ENCODE peak calls at places on chromosome 6, in seven cellular contexts. L is thoracic aorta, H is heart left ventricle, Y is sigmoid colon, B is cardiac muscle cell, S is left ventricle myocardium inferior, C is colonic mucosa. E is an unnamed sample.

GRCh38 chr6:31966997-31967925 is 4.7 kb downstream of the DXO start:
- DNase-seq in S (no peak), C (no peak), L (no peak), H (no peak), Y (no peak), B (no peak), E (no peak)

GRCh38 chr6:109977791-109978173 is 329 bp upstream of the GPR6 start:
- DNase-seq in B (peak; percentile 0), Y (no peak), C (no peak), S (no peak), L (no peak), H (no peak), E (no peak)

GRCh38 chr6:119181046-119181445 is 102.6 kb upstream of the FAM184A start:
- DNase-seq in B (no peak), S (no peak), C (no peak), Y (no peak), L (no peak), H (no peak), E (no peak)

GRCh38 chr6:75932067-75932466 is 140.4 kb downstream of the IMPG1 start:
- DNase-seq in C (no peak), B (peak; percentile 80), H (peak; percentile 22), S (peak; percentile 20), L (no peak), Y (no peak), E (no peak)

GRCh38 chr6:48764261-48764660 is 653.3 kb upstream of the PTCHD4 start:
- DNase-seq in S (no peak), H (no peak), L (no peak), B (no peak), Y (no peak), C (no peak), E (no peak)

GRCh38 chr6:170131351-170131750 is 159.5 kb downstream of the DLL1 start:
- DNase-seq in Y (peak; percentile 49), H (peak; percentile 11), C (no peak), S (no peak), B (no peak), L (no peak), E (no peak)

GRCh38 chr6:134389658-134390057 is 71.7 kb upstream of the SGK1 start:
- DNase-seq in B (no peak), H (no peak), Y (no peak), C (no peak), L (no peak), S (no peak), E (no peak)

GRCh38 chr6:155400022-155400965 is 55.3 kb downstream of the NOX3 start:
- DNase-seq in H (no peak), Y (no peak), S (no peak), B (no peak), C (no peak), L (no peak), E (no peak)

GRCh38 chr6:170450946-170451761 is 102.0 kb downstream of the PSMB1 start:
- DNase-seq in Y (no peak), H (no peak), C (no peak), B (no peak), L (no peak), S (no peak), E (no peak)

GRCh38 chr6:35435075-35435837 is 16.9 kb upstream of the FANCE start:
- DNase-seq in S (peak; percentile 37), L (no peak), B (no peak), Y (no peak), C (peak; percentile 92), H (no peak), E (no peak)

GRCh38 chr6:143097224-143097795 is 36.6 kb downstream of the AIG1 start:
- DNase-seq in L (no peak), C (no peak), Y (no peak), S (no peak), B (no peak), H (no peak), E (no peak)

GRCh38 chr6:53724501-53724900 is 58.9 kb upstream of the KLHL31 start:
- DNase-seq in H (no peak), Y (no peak), C (no peak), B (no peak), S (no peak), L (no peak), E (no peak)

GRCh38 chr6:51108563-51109234 is 290.0 kb downstream of the TFAP2B start:
- DNase-seq in L (no peak), H (no peak), B (no peak), Y (no peak), S (no peak), C (no peak), E (no peak)

GRCh38 chr6:63352587-63353281 is 33.0 kb upstream of the LGSN start:
- DNase-seq in H (no peak), C (peak; percentile 61), L (no peak), B (peak; percentile 54), Y (no peak), S (no peak), E (no peak)

GRCh38 chr6:107064579-107065065 is 36.6 kb downstream of the MTRES1 start:
- DNase-seq in Y (no peak), H (peak; percentile 38), C (peak; percentile 25), L (no peak), B (no peak), S (no peak), E (no peak)

GRCh38 chr6:90106449-90106848 is 190.2 kb downstream of the BACH2 start:
- DNase-seq in H (no peak), S (no peak), B (no peak), Y (no peak), C (no peak), L (no peak), E (no peak)

GRCh38 chr6:112085666-112086065 is 1.6 kb downstream of the TUBE1 start:
- DNase-seq in Y (no peak), L (no peak), H (peak; percentile 51), S (peak; percentile 23), C (no peak), B (no peak), E (no peak)

GRCh38 chr6:78487401-78487800 is 379.9 kb upstream of the IRAK1BP1 start:
- DNase-seq in C (no peak), H (no peak), Y (no peak), B (no peak), L (no peak), S (no peak), E (no peak)

GRCh38 chr6:5119090-5119951 is 34.2 kb downstream of the PPP1R3G start:
- DNase-seq in B (no peak), Y (no peak), L (no peak), S (no peak), H (no peak), C (no peak), E (no peak)

GRCh38 chr6:40779399-40779798 is 192.2 kb upstream of the LRFN2 start:
- DNase-seq in S (no peak), L (no peak), B (no peak), Y (no peak), C (no peak), H (no peak), E (no peak)

GRCh38 chr6:39416026-39416425 is 93.5 kb upstream of the KCNK16 start:
- DNase-seq in L (no peak), C (no peak), Y (no peak), H (no peak), S (no peak), B (no peak), E (no peak)

GRCh38 chr6:39417440-39417839 is 94.9 kb upstream of the KCNK16 start:
- DNase-seq in H (no peak), L (no peak), B (no peak), Y (no peak), S (no peak), C (no peak), E (no peak)

GRCh38 chr6:39419607-39420006 is 97.1 kb upstream of the KCNK16 start:
- DNase-seq in B (no peak), Y (no peak), H (no peak), C (no peak), S (no peak), L (no peak), E (no peak)

GRCh38 chr6:39415482-39415881 is 93.0 kb upstream of the KCNK16 start:
- DNase-seq in H (no peak), B (no peak), C (no peak), Y (no peak), S (no peak), L (no peak), E (no peak)

GRCh38 chr6:39416728-39417127 is 94.2 kb upstream of the KCNK16 start:
- DNase-seq in H (no peak), L (no peak), C (no peak), S (no peak), B (no peak), Y (no peak), E (no peak)
- TF ChIP-seq CTCF in H (no peak), L (no peak), C (no peak), S (no peak), B (no peak), Y (no peak), E (no peak)

DNA sequence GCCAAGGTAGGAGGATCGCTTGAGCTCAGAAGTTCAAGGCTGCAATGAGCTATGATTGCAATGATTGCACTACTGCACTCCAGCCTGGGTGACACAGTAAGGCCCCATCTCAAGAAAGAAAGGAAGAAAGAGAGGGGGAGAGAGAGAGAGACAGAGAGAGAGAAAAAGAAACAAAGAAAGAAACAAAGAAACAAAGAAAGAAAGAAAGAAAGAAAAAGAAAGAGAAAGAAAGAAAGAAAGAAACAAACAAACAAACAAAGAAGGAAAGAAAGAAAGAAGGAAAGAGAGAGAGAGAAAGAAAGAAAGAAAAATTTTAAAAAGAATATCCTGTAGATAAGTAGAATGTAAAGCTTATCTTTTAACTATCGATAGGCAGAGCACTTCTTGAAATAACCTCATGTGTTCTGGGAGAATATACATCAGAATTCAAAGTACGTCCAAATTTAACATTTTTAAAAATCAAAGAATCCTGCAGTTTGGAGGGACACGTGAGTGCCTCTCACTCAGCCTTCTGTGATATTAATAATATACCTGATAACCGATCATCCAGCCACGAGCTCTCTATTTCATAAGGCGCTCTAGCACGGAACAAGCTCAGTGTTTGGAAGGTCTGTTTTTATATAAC is 25.2 kb downstream of the MYLK4 start:
- DNase-seq in C (no peak), Y (no peak), H (no peak), B (no peak), S (no peak), L (no peak), E (no peak)
- H3K27ac ChIP-seq in C (no peak overlapping the region), Y (peak overlapping the region; percentile 42), H (no peak overlapping the region), B (peak overlapping the region; percentile 47), S (no peak overlapping the region), L (no peak overlapping the region), E (no peak overlapping the region)

DNA sequence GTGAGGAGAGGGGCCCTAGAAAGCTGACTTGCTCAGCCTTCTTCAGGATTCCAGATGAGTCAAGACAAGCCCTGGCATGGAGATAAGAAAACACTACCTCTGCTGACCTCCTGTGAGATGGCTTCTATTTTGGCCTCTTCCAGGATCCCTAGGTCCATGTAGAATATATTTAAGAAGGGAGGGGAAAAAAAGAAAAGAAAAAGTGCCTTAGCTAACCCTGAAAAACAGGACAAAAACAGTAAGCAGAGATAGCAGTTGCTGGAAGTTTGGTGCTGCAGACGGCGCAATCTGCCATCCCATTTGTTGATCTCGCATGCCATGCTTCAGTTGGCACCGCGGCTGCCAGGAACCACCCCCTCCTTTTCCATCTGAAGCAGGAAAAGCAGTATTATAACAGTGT is 100.0 kb downstream of the ARMC2 start:
- DNase-seq in C (no peak), L (no peak), Y (no peak), B (no peak), S (no peak), H (peak; percentile 52), E (no peak)
- H3K4me1 ChIP-seq in C (no peaks in the 10 kb centered on the region), L (peaks cover 52% of the 10 kb centered on the region), Y (no peaks in the 10 kb centered on the region), B (peaks cover 15% of the 10 kb centered on the region), S (peaks cover 58% of the 10 kb centered on the region), H (peaks cover 52% of the 10 kb centered on the region), E (peaks cover 56% of the 10 kb centered on the region)

DNA sequence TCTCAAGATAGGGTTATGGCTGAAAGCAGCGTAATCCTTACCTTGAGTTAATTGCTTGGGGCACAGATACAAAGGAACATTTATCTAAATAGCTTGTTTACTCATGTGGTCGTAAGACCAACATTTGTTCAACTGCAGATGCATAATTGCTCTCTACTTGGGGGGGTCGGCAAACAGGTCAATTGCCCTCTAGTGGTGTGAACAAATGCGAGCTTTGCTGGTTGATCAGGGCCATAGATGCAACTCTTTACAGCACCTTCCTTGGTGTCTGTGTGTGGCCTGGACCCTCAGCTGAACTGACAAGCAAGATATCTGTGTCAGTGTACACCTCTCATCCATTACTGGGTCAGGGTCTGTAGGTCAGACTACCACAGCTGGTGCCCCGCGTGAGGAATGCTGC is 24.1 kb downstream of the HLA-DPA1 start:
- DNase-seq in Y (no peak), L (no peak), H (no peak), S (no peak), B (no peak), C (no peak), E (no peak)
- TF ChIP-seq CTCF in Y (no peak), L (no peak), H (no peak), S (peak; percentile 31), B (peak; percentile 24), C (no peak), E (peak; percentile 20)